ENCODE peak calls at places on chromosomes 16 and 17, in seven cellular contexts. One of them, this sample, is unnamed.

GRCh38 chr17:81329927-81330883 is 35.1 kb upstream of the SLC38A10 start:
- DNase-seq in lower leg skin: no peak
- DNase-seq in retina: peak
- DNase-seq in EL: no peak
- DNase-seq in Daoy: peak
- DNase-seq in dorsolateral prefrontal cortex: no peak
- DNase-seq in NCI-H187: no peak
- DNase-seq in this sample: no peak

GRCh38 chr16:66662445-66663194 is 33.9 kb downstream of the CMTM4 start:
- DNase-seq in lower leg skin: no peak
- DNase-seq in retina: peak
- DNase-seq in EL: peak
- DNase-seq in Daoy: no peak
- DNase-seq in dorsolateral prefrontal cortex: no peak
- DNase-seq in NCI-H187: no peak
- DNase-seq in this sample: no peak

GRCh38 chr16:10077861-10078260 is 104.4 kb downstream of the GRIN2A start:
- DNase-seq in lower leg skin: no peak
- DNase-seq in retina: no peak
- DNase-seq in EL: no peak
- DNase-seq in Daoy: no peak
- DNase-seq in dorsolateral prefrontal cortex: no peak
- DNase-seq in NCI-H187: no peak
- DNase-seq in this sample: no peak

GRCh38 chr17:1647802-1648581 is 1.7 kb downstream of the RILP start:
- DNase-seq in lower leg skin: no peak
- DNase-seq in retina: peak
- DNase-seq in EL: peak
- DNase-seq in Daoy: peak
- DNase-seq in dorsolateral prefrontal cortex: no peak
- DNase-seq in NCI-H187: no peak
- DNase-seq in this sample: no peak

GRCh38 chr16:25570131-25570530 is 121.6 kb upstream of the HS3ST4 start:
- DNase-seq in lower leg skin: no peak
- DNase-seq in retina: no peak
- DNase-seq in EL: no peak
- DNase-seq in Daoy: no peak
- DNase-seq in dorsolateral prefrontal cortex: no peak
- DNase-seq in NCI-H187: no peak
- DNase-seq in this sample: no peak

GRCh38 chr16:65223335-65223734 is 101.5 kb upstream of the CDH11 start:
- DNase-seq in lower leg skin: no peak
- DNase-seq in retina: no peak
- DNase-seq in EL: no peak
- DNase-seq in Daoy: no peak
- DNase-seq in dorsolateral prefrontal cortex: no peak
- DNase-seq in NCI-H187: no peak
- DNase-seq in this sample: no peak

GRCh38 chr17:48692049-48692448 is 30.3 kb downstream of the PRAC1 start:
- DNase-seq in lower leg skin: no peak
- DNase-seq in retina: no peak
- DNase-seq in EL: no peak
- DNase-seq in Daoy: no peak
- DNase-seq in dorsolateral prefrontal cortex: no peak
- DNase-seq in NCI-H187: no peak
- DNase-seq in this sample: no peak

GRCh38 chr16:72811188-72811720 is 236.7 kb downstream of the ZFHX3 start:
- DNase-seq in lower leg skin: no peak
- DNase-seq in retina: no peak
- DNase-seq in EL: no peak
- DNase-seq in Daoy: no peak
- DNase-seq in dorsolateral prefrontal cortex: no peak
- DNase-seq in NCI-H187: no peak
- DNase-seq in this sample: no peak

GRCh38 chr17:320139-320538 is 32.5 kb downstream of the RPH3AL start:
- DNase-seq in lower leg skin: no peak
- DNase-seq in retina: peak
- DNase-seq in EL: no peak
- DNase-seq in Daoy: no peak
- DNase-seq in dorsolateral prefrontal cortex: no peak
- DNase-seq in NCI-H187: no peak
- DNase-seq in this sample: no peak

GRCh38 chr17:8147141-8147804 is 4.9 kb downstream of the PER1 start:
- DNase-seq in lower leg skin: no peak
- DNase-seq in retina: no peak
- DNase-seq in EL: no peak
- DNase-seq in Daoy: no peak
- DNase-seq in dorsolateral prefrontal cortex: no peak
- DNase-seq in NCI-H187: no peak
- DNase-seq in this sample: no peak

GRCh38 chr16:1447965-1448364 is 3.6 kb upstream of the CCDC154 start:
- DNase-seq in lower leg skin: no peak
- DNase-seq in retina: no peak
- DNase-seq in EL: no peak
- DNase-seq in Daoy: no peak
- DNase-seq in dorsolateral prefrontal cortex: no peak
- DNase-seq in NCI-H187: no peak
- DNase-seq in this sample: no peak

GRCh38 chr17:74936470-74936799 is 737 bp downstream of the OTOP3 start:
- DNase-seq in lower leg skin: no peak
- DNase-seq in retina: no peak
- DNase-seq in EL: no peak
- DNase-seq in Daoy: no peak
- DNase-seq in dorsolateral prefrontal cortex: no peak
- DNase-seq in NCI-H187: no peak
- DNase-seq in this sample: no peak

GRCh38 chr16:10835281-10835931 is 16.8 kb upstream of the TVP23A start:
- DNase-seq in lower leg skin: no peak
- DNase-seq in retina: no peak
- DNase-seq in EL: no peak
- DNase-seq in Daoy: no peak
- DNase-seq in dorsolateral prefrontal cortex: no peak
- DNase-seq in NCI-H187: no peak
- DNase-seq in this sample: no peak

GRCh38 chr17:57400648-57401047 is 144.3 kb downstream of the MSI2 start:
- DNase-seq in lower leg skin: no peak
- DNase-seq in retina: no peak
- DNase-seq in EL: no peak
- DNase-seq in Daoy: peak
- DNase-seq in dorsolateral prefrontal cortex: no peak
- DNase-seq in NCI-H187: no peak
- DNase-seq in this sample: peak

GRCh38 chr17:77382356-77382911 is 241.7 kb downstream of the SEC14L1 start:
- DNase-seq in lower leg skin: no peak
- DNase-seq in retina: no peak
- DNase-seq in EL: no peak
- DNase-seq in Daoy: no peak
- DNase-seq in dorsolateral prefrontal cortex: no peak
- DNase-seq in NCI-H187: no peak
- DNase-seq in this sample: no peak

GRCh38 chr17:42979511-42980273 is at the start of gene PTGES3L:
- DNase-seq in lower leg skin: no peak
- DNase-seq in retina: no peak
- DNase-seq in EL: peak
- DNase-seq in Daoy: peak
- DNase-seq in dorsolateral prefrontal cortex: no peak
- DNase-seq in NCI-H187: no peak
- DNase-seq in this sample: no peak

GRCh38 chr17:15392326-15392739 is 50.9 kb upstream of the TEKT3 start:
- DNase-seq in lower leg skin: no peak
- DNase-seq in retina: no peak
- DNase-seq in EL: peak
- DNase-seq in Daoy: peak
- DNase-seq in dorsolateral prefrontal cortex: no peak
- DNase-seq in NCI-H187: no peak
- DNase-seq in this sample: peak

GRCh38 chr17:66726846-66727245 is 108.1 kb upstream of the CACNG5 start:
- DNase-seq in lower leg skin: no peak
- DNase-seq in retina: no peak
- DNase-seq in EL: no peak
- DNase-seq in Daoy: no peak
- DNase-seq in dorsolateral prefrontal cortex: no peak
- DNase-seq in NCI-H187: no peak
- DNase-seq in this sample: no peak

GRCh38 chr17:77476920-77477805 is 336.4 kb downstream of the SEC14L1 start:
- DNase-seq in lower leg skin: peak
- DNase-seq in retina: no peak
- DNase-seq in EL: peak
- DNase-seq in Daoy: peak
- DNase-seq in dorsolateral prefrontal cortex: no peak
- DNase-seq in NCI-H187: no peak
- DNase-seq in this sample: peak

GRCh38 chr16:84356591-84357116 is 11.7 kb upstream of the ATP2C2 start:
- DNase-seq in lower leg skin: no peak
- DNase-seq in retina: no peak
- DNase-seq in EL: peak
- DNase-seq in Daoy: peak
- DNase-seq in dorsolateral prefrontal cortex: peak
- DNase-seq in NCI-H187: no peak
- DNase-seq in this sample: peak

GRCh38 chr17:82882715-82883446 is 43.1 kb upstream of the ZNF750 start:
- DNase-seq in lower leg skin: no peak
- DNase-seq in retina: no peak
- DNase-seq in EL: no peak
- DNase-seq in Daoy: no peak
- DNase-seq in dorsolateral prefrontal cortex: no peak
- DNase-seq in NCI-H187: peak
- DNase-seq in this sample: no peak

GRCh38 chr17:82835766-82836512 is 3.9 kb downstream of the ZNF750 start:
- DNase-seq in lower leg skin: peak
- DNase-seq in retina: no peak
- DNase-seq in EL: no peak
- DNase-seq in Daoy: no peak
- DNase-seq in dorsolateral prefrontal cortex: no peak
- DNase-seq in NCI-H187: peak
- DNase-seq in this sample: no peak

GRCh38 chr17:78257810-78258322 is 26.4 kb downstream of the TMEM235 start:
- DNase-seq in lower leg skin: no peak
- DNase-seq in retina: no peak
- DNase-seq in EL: no peak
- DNase-seq in Daoy: no peak
- DNase-seq in dorsolateral prefrontal cortex: no peak
- DNase-seq in NCI-H187: no peak
- DNase-seq in this sample: peak

GRCh38 chr17:42281571-42282096 is 5.4 kb upstream of the STAT5B start:
- DNase-seq in lower leg skin: no peak
- DNase-seq in retina: no peak
- DNase-seq in EL: no peak
- DNase-seq in Daoy: no peak
- DNase-seq in dorsolateral prefrontal cortex: no peak
- DNase-seq in NCI-H187: peak
- DNase-seq in this sample: no peak

GRCh38 chr17:55704412-55704811 is 18.3 kb downstream of the TMEM100 start:
- DNase-seq in lower leg skin: no peak
- DNase-seq in retina: no peak
- DNase-seq in EL: no peak
- DNase-seq in Daoy: no peak
- DNase-seq in dorsolateral prefrontal cortex: no peak
- DNase-seq in NCI-H187: no peak
- DNase-seq in this sample: no peak

GRCh38 chr17:57586099-57586702 is 158.9 kb downstream of the CCDC182 start:
- DNase-seq in lower leg skin: no peak
- DNase-seq in retina: peak
- DNase-seq in EL: no peak
- DNase-seq in Daoy: no peak
- DNase-seq in dorsolateral prefrontal cortex: no peak
- DNase-seq in NCI-H187: no peak
- DNase-seq in this sample: no peak

GRCh38 chr16:4298761-4299522 is 16.9 kb upstream of the GLIS2 start:
- DNase-seq in lower leg skin: peak
- DNase-seq in retina: no peak
- DNase-seq in EL: peak
- DNase-seq in Daoy: peak
- DNase-seq in dorsolateral prefrontal cortex: no peak
- DNase-seq in NCI-H187: no peak
- DNase-seq in this sample: peak

GRCh38 chr16:1335996-1336395 is 2.6 kb downstream of the BAIAP3 start:
- DNase-seq in lower leg skin: no peak
- DNase-seq in retina: peak
- DNase-seq in EL: no peak
- DNase-seq in Daoy: peak
- DNase-seq in dorsolateral prefrontal cortex: no peak
- DNase-seq in NCI-H187: no peak
- DNase-seq in this sample: no peak

GRCh38 chr16:89924298-89924924 is 1.3 kb downstream of the TUBB3 start:
- DNase-seq in lower leg skin: no peak
- DNase-seq in retina: peak
- DNase-seq in EL: peak
- DNase-seq in Daoy: peak
- DNase-seq in dorsolateral prefrontal cortex: no peak
- DNase-seq in NCI-H187: no peak
- DNase-seq in this sample: no peak

GRCh38 chr16:57258910-57259475 is 13.9 kb downstream of the ARL2BP start:
- DNase-seq in lower leg skin: no peak
- DNase-seq in retina: no peak
- DNase-seq in EL: no peak
- DNase-seq in Daoy: no peak
- DNase-seq in dorsolateral prefrontal cortex: no peak
- DNase-seq in NCI-H187: no peak
- DNase-seq in this sample: no peak

GRCh38 chr17:82963104-82963950 is 116.1 kb upstream of the METRNL start:
- DNase-seq in lower leg skin: peak
- DNase-seq in retina: peak
- DNase-seq in EL: peak
- DNase-seq in Daoy: peak
- DNase-seq in dorsolateral prefrontal cortex: peak
- DNase-seq in NCI-H187: peak
- DNase-seq in this sample: peak

GRCh38 chr16:72947379-72948237 is 100.3 kb downstream of the ZFHX3 start:
- DNase-seq in lower leg skin: no peak
- DNase-seq in retina: peak
- DNase-seq in EL: no peak
- DNase-seq in Daoy: no peak
- DNase-seq in dorsolateral prefrontal cortex: no peak
- DNase-seq in NCI-H187: peak
- DNase-seq in this sample: no peak

GRCh38 chr17:28725660-28726395 is at the start of gene TLCD1:
- DNase-seq in lower leg skin: peak
- DNase-seq in retina: peak
- DNase-seq in EL: peak
- DNase-seq in Daoy: peak
- DNase-seq in dorsolateral prefrontal cortex: no peak
- DNase-seq in NCI-H187: peak
- DNase-seq in this sample: peak

GRCh38 chr16:31228206-31228605 is 11.3 kb upstream of the PYDC1 start:
- DNase-seq in lower leg skin: no peak
- DNase-seq in retina: no peak
- DNase-seq in EL: no peak
- DNase-seq in Daoy: no peak
- DNase-seq in dorsolateral prefrontal cortex: no peak
- DNase-seq in NCI-H187: no peak
- DNase-seq in this sample: no peak

GRCh38 chr17:34542700-34543336 is 36.6 kb upstream of the TMEM132E start:
- DNase-seq in lower leg skin: peak
- DNase-seq in retina: no peak
- DNase-seq in EL: peak
- DNase-seq in Daoy: peak
- DNase-seq in dorsolateral prefrontal cortex: peak
- DNase-seq in NCI-H187: peak
- DNase-seq in this sample: no peak

GRCh38 chr17:33012522-33013033 is 20.9 kb downstream of the SPACA3 start:
- DNase-seq in lower leg skin: no peak
- DNase-seq in retina: no peak
- DNase-seq in EL: peak
- DNase-seq in Daoy: peak
- DNase-seq in dorsolateral prefrontal cortex: no peak
- DNase-seq in NCI-H187: no peak
- DNase-seq in this sample: peak

GRCh38 chr17:57499648-57500049 is 243.3 kb downstream of the MSI2 start:
- DNase-seq in lower leg skin: no peak
- DNase-seq in retina: peak
- DNase-seq in EL: peak
- DNase-seq in Daoy: no peak
- DNase-seq in dorsolateral prefrontal cortex: no peak
- DNase-seq in NCI-H187: no peak
- DNase-seq in this sample: no peak

GRCh38 chr17:78284146-78284545 is 52.7 kb downstream of the TMEM235 start:
- DNase-seq in lower leg skin: no peak
- DNase-seq in retina: no peak
- DNase-seq in EL: no peak
- DNase-seq in Daoy: no peak
- DNase-seq in dorsolateral prefrontal cortex: no peak
- DNase-seq in NCI-H187: no peak
- DNase-seq in this sample: peak

This sample was measured in NCI-H226.